ENCODE peak calls at places on chromosome 11, in six cellular contexts. One of them, this sample, is unnamed.

GRCh38 chr11:488062-488461 is 19.0 kb downstream of the RNH1 start:
- DNase-seq in CD4-positive, alpha-beta T cell: no peak
- DNase-seq in keratinocyte: no peak
- DNase-seq in brain microvascular endothelial cell: no peak
- DNase-seq in coronary artery: no peak
- DNase-seq in neural crest cell: no peak
- DNase-seq in this sample: no peak

GRCh38 chr11:27874998-27875397 is 174.7 kb upstream of the BDNF start:
- DNase-seq in CD4-positive, alpha-beta T cell: no peak
- DNase-seq in keratinocyte: no peak
- DNase-seq in brain microvascular endothelial cell: no peak
- DNase-seq in coronary artery: no peak
- DNase-seq in neural crest cell: no peak
- DNase-seq in this sample: peak

GRCh38 chr11:3178349-3178748 is 13.2 kb upstream of the OSBPL5 start:
- DNase-seq in CD4-positive, alpha-beta T cell: no peak
- DNase-seq in keratinocyte: no peak
- DNase-seq in brain microvascular endothelial cell: peak
- DNase-seq in coronary artery: no peak
- DNase-seq in neural crest cell: no peak
- DNase-seq in this sample: peak

GRCh38 chr11:102237096-102237735 is 80.1 kb upstream of the BIRC3 start:
- DNase-seq in CD4-positive, alpha-beta T cell: no peak
- DNase-seq in keratinocyte: no peak
- DNase-seq in brain microvascular endothelial cell: peak
- DNase-seq in coronary artery: no peak
- DNase-seq in neural crest cell: no peak
- DNase-seq in this sample: no peak

GRCh38 chr11:121328967-121329653 is 36.5 kb downstream of the SC5D start:
- DNase-seq in CD4-positive, alpha-beta T cell: no peak
- DNase-seq in keratinocyte: no peak
- DNase-seq in brain microvascular endothelial cell: no peak
- DNase-seq in coronary artery: no peak
- DNase-seq in neural crest cell: no peak
- DNase-seq in this sample: no peak

GRCh38 chr11:44728491-44728910 is 1.7 kb downstream of the TSPAN18 start:
- DNase-seq in CD4-positive, alpha-beta T cell: no peak
- DNase-seq in keratinocyte: no peak
- DNase-seq in brain microvascular endothelial cell: no peak
- DNase-seq in coronary artery: no peak
- DNase-seq in neural crest cell: no peak
- DNase-seq in this sample: no peak

GRCh38 chr11:128689946-128690745 is 3.7 kb upstream of the FLI1 start:
- DNase-seq in CD4-positive, alpha-beta T cell: no peak
- DNase-seq in keratinocyte: no peak
- DNase-seq in brain microvascular endothelial cell: no peak
- DNase-seq in coronary artery: no peak
- DNase-seq in neural crest cell: no peak
- DNase-seq in this sample: no peak

GRCh38 chr11:66080055-66080817 is 10.2 kb downstream of the PACS1 start:
- DNase-seq in CD4-positive, alpha-beta T cell: peak
- DNase-seq in keratinocyte: no peak
- DNase-seq in brain microvascular endothelial cell: peak
- DNase-seq in coronary artery: no peak
- DNase-seq in neural crest cell: no peak
- DNase-seq in this sample: peak

GRCh38 chr11:69950120-69950519 is 128.0 kb upstream of the ANO1 start:
- DNase-seq in CD4-positive, alpha-beta T cell: no peak
- DNase-seq in keratinocyte: no peak
- DNase-seq in brain microvascular endothelial cell: peak
- DNase-seq in coronary artery: no peak
- DNase-seq in neural crest cell: peak
- DNase-seq in this sample: no peak

GRCh38 chr11:41283196-41283930 is 176.1 kb downstream of the LRRC4C start:
- DNase-seq in CD4-positive, alpha-beta T cell: no peak
- DNase-seq in keratinocyte: no peak
- DNase-seq in brain microvascular endothelial cell: no peak
- DNase-seq in coronary artery: no peak
- DNase-seq in neural crest cell: no peak
- DNase-seq in this sample: no peak

GRCh38 chr11:27452147-27452546 is 20.4 kb downstream of the LGR4 start:
- DNase-seq in CD4-positive, alpha-beta T cell: no peak
- DNase-seq in keratinocyte: no peak
- DNase-seq in brain microvascular endothelial cell: no peak
- DNase-seq in coronary artery: no peak
- DNase-seq in neural crest cell: no peak
- DNase-seq in this sample: no peak

GRCh38 chr11:28887681-28888080 is 779.5 kb downstream of the METTL15 start:
- DNase-seq in CD4-positive, alpha-beta T cell: no peak
- DNase-seq in keratinocyte: no peak
- DNase-seq in brain microvascular endothelial cell: no peak
- DNase-seq in coronary artery: no peak
- DNase-seq in neural crest cell: no peak
- DNase-seq in this sample: peak

GRCh38 chr11:130772266-130773227 is 143.7 kb downstream of the SNX19 start:
- DNase-seq in CD4-positive, alpha-beta T cell: no peak
- DNase-seq in keratinocyte: peak
- DNase-seq in brain microvascular endothelial cell: peak
- DNase-seq in coronary artery: peak
- DNase-seq in neural crest cell: no peak
- DNase-seq in this sample: peak

GRCh38 chr11:17779861-17780594 is 45.4 kb downstream of the KCNC1 start:
- DNase-seq in CD4-positive, alpha-beta T cell: no peak
- DNase-seq in keratinocyte: no peak
- DNase-seq in brain microvascular endothelial cell: no peak
- DNase-seq in coronary artery: no peak
- DNase-seq in neural crest cell: no peak
- DNase-seq in this sample: no peak

GRCh38 chr11:89067264-89067663 is 1.5 kb upstream of the GRM5 start:
- DNase-seq in CD4-positive, alpha-beta T cell: no peak
- DNase-seq in keratinocyte: no peak
- DNase-seq in brain microvascular endothelial cell: no peak
- DNase-seq in coronary artery: no peak
- DNase-seq in neural crest cell: no peak
- DNase-seq in this sample: no peak

GRCh38 chr11:76119779-76120178 is 86.5 kb downstream of the WNT11 start:
- DNase-seq in CD4-positive, alpha-beta T cell: no peak
- DNase-seq in keratinocyte: no peak
- DNase-seq in brain microvascular endothelial cell: no peak
- DNase-seq in coronary artery: no peak
- DNase-seq in neural crest cell: no peak
- DNase-seq in this sample: peak

GRCh38 chr11:47336595-47336994 is 15.9 kb downstream of the MYBPC3 start:
- DNase-seq in CD4-positive, alpha-beta T cell: no peak
- DNase-seq in keratinocyte: no peak
- DNase-seq in brain microvascular endothelial cell: no peak
- DNase-seq in coronary artery: no peak
- DNase-seq in neural crest cell: no peak
- DNase-seq in this sample: no peak

GRCh38 chr11:5596611-5597201 is at the start of gene TRIM6:
- DNase-seq in CD4-positive, alpha-beta T cell: no peak
- DNase-seq in keratinocyte: no peak
- DNase-seq in brain microvascular endothelial cell: peak
- DNase-seq in coronary artery: peak
- DNase-seq in neural crest cell: peak
- DNase-seq in this sample: peak

GRCh38 chr11:32704261-32704660 is 90.2 kb downstream of the CCDC73 start:
- DNase-seq in CD4-positive, alpha-beta T cell: no peak
- DNase-seq in keratinocyte: no peak
- DNase-seq in brain microvascular endothelial cell: no peak
- DNase-seq in coronary artery: no peak
- DNase-seq in neural crest cell: no peak
- DNase-seq in this sample: no peak

GRCh38 chr11:61711493-61711892 is 31.3 kb downstream of the DAGLA start:
- DNase-seq in CD4-positive, alpha-beta T cell: no peak
- DNase-seq in keratinocyte: no peak
- DNase-seq in brain microvascular endothelial cell: no peak
- DNase-seq in coronary artery: no peak
- DNase-seq in neural crest cell: no peak
- DNase-seq in this sample: no peak

GRCh38 chr11:91947215-91947614 is 277.4 kb upstream of the FAT3 start:
- DNase-seq in CD4-positive, alpha-beta T cell: no peak
- DNase-seq in keratinocyte: no peak
- DNase-seq in brain microvascular endothelial cell: peak
- DNase-seq in coronary artery: no peak
- DNase-seq in neural crest cell: no peak
- DNase-seq in this sample: peak

GRCh38 chr11:134667175-134667500 is 255.1 kb upstream of the B3GAT1 start:
- DNase-seq in CD4-positive, alpha-beta T cell: no peak
- DNase-seq in keratinocyte: no peak
- DNase-seq in brain microvascular endothelial cell: no peak
- DNase-seq in coronary artery: no peak
- DNase-seq in neural crest cell: no peak
- DNase-seq in this sample: no peak

GRCh38 chr11:251550-251949 is 14.8 kb downstream of the PSMD13 start:
- DNase-seq in CD4-positive, alpha-beta T cell: no peak
- DNase-seq in keratinocyte: no peak
- DNase-seq in brain microvascular endothelial cell: no peak
- DNase-seq in coronary artery: no peak
- DNase-seq in neural crest cell: no peak
- DNase-seq in this sample: no peak

GRCh38 chr11:1157645-1158591 is at the start of gene MUC5AC:
- DNase-seq in CD4-positive, alpha-beta T cell: peak
- DNase-seq in keratinocyte: no peak
- DNase-seq in brain microvascular endothelial cell: no peak
- DNase-seq in coronary artery: peak
- DNase-seq in neural crest cell: no peak
- DNase-seq in this sample: no peak

GRCh38 chr11:7609521-7609920 is 63.8 kb downstream of the CYB5R2 start:
- DNase-seq in CD4-positive, alpha-beta T cell: no peak
- DNase-seq in keratinocyte: no peak
- DNase-seq in brain microvascular endothelial cell: no peak
- DNase-seq in coronary artery: no peak
- DNase-seq in neural crest cell: no peak
- DNase-seq in this sample: no peak

DNA sequence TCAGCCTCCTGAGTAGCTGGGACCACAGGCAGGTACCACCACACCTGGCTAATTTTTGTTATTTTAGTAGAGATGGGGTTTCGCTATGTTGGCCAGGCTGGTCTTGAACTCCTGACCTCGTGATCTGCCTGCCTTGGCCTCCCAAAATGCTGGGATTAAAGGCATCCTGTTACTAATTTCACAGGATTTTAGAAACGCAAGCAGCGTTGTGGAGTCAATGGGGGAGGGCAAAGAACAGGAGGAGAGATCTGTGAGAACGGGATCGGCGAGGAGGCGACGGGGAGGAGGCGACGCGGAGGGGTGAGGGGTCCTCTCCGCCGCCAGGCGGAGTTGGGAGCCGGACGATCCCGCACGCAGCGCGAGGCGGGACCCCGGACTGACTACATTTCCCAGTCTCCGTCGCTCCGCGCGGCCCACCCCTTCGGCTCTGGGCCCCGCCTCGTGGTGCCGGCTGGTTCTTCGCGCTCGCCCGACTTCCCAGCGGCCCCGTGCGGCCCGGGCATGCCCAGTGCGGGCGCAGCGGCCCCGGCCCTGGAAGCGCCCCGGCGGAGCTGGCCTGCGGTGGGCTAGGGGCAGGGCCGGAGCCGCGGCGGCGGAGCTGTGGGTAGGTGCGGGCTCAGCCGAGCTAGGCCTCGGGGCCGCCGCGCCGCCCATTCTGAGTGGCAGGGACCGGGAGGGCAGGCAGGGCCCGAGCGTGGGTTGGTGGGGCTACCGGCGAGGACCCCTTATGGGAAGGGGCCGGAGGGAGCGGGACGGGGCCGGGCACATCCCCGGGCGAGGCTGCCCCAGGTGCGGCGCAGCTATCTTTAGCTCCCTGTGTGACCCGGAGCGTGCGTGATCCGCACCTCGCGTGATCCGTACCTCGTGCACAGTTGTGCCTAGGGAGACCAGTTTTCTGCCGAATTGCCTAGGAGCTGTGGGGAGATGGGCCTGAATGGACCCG is at the start of gene EI24:
- DNase-seq in CD4-positive, alpha-beta T cell: peak
- DNase-seq in keratinocyte: no peak
- DNase-seq in brain microvascular endothelial cell: peak
- DNase-seq in coronary artery: peak
- DNase-seq in neural crest cell: peak
- DNase-seq in this sample: peak
- TF ChIP-seq CTCF in CD4-positive, alpha-beta T cell: peak
- TF ChIP-seq CTCF in keratinocyte: peak
- TF ChIP-seq CTCF in brain microvascular endothelial cell: peak
- TF ChIP-seq CTCF in coronary artery: peak
- TF ChIP-seq CTCF in neural crest cell: peak
- TF ChIP-seq CTCF in this sample: peak

DNA sequence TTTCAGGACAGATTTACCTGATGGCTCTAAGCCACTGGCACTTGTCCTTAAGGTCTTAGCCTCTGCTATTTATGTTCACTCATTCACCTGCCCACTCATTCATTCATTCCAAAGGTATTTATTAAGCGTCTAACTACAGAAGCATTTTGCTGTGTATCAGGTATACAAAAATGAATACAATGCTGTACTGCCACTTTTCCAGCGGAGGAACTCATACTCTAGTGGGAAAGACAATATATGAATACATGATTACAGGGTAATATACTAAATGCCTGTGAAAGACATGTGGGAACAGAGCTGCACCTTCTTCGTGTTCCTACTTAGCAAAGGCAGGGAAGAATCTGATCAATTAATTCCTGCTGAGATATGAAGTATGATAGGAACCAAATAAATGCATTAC is 43.7 kb downstream of the CLMP start:
- DNase-seq in CD4-positive, alpha-beta T cell: no peak
- DNase-seq in keratinocyte: no peak
- DNase-seq in brain microvascular endothelial cell: no peak
- DNase-seq in coronary artery: no peak
- DNase-seq in neural crest cell: no peak
- DNase-seq in this sample: no peak
- TF ChIP-seq CTCF in CD4-positive, alpha-beta T cell: no peak
- TF ChIP-seq CTCF in keratinocyte: no peak
- TF ChIP-seq CTCF in brain microvascular endothelial cell: no peak
- TF ChIP-seq CTCF in coronary artery: no peak
- TF ChIP-seq CTCF in neural crest cell: no peak
- TF ChIP-seq CTCF in this sample: no peak

GRCh38 chr11:115869780-115870431 is 365.7 kb upstream of the CADM1 start:
- DNase-seq in CD4-positive, alpha-beta T cell: no peak
- DNase-seq in keratinocyte: no peak
- DNase-seq in brain microvascular endothelial cell: no peak
- DNase-seq in coronary artery: no peak
- DNase-seq in neural crest cell: no peak
- DNase-seq in this sample: peak
- TF ChIP-seq CTCF in CD4-positive, alpha-beta T cell: no peak
- TF ChIP-seq CTCF in keratinocyte: peak
- TF ChIP-seq CTCF in brain microvascular endothelial cell: peak
- TF ChIP-seq CTCF in coronary artery: no peak
- TF ChIP-seq CTCF in neural crest cell: peak
- TF ChIP-seq CTCF in this sample: peak

GRCh38 chr11:99687320-99687719 is 666.6 kb downstream of the CNTN5 start:
- DNase-seq in CD4-positive, alpha-beta T cell: no peak
- DNase-seq in keratinocyte: no peak
- DNase-seq in brain microvascular endothelial cell: no peak
- DNase-seq in coronary artery: no peak
- DNase-seq in neural crest cell: no peak
- DNase-seq in this sample: peak
- TF ChIP-seq CTCF in CD4-positive, alpha-beta T cell: no peak
- TF ChIP-seq CTCF in keratinocyte: no peak
- TF ChIP-seq CTCF in brain microvascular endothelial cell: no peak
- TF ChIP-seq CTCF in coronary artery: no peak
- TF ChIP-seq CTCF in neural crest cell: no peak
- TF ChIP-seq CTCF in this sample: no peak